ENCODE peak calls at places on chromosomes 6 and 20, in nine cellular contexts. H is thoracic aorta, W is endothelial cell of umbilical vein, C is astrocyte, G is uterus, U is IMR-90, P is heart right ventricle, Z is psoas muscle, N is upper lobe of right lung. F is an unnamed sample.

GRCh38 chr6:168407842-168408241 is 33.1 kb upstream of the SMOC2 start:
- DNase-seq in N (no peak), C (no peak), P (no peak), H (no peak), G (no peak), W (no peak), U (no peak), Z (no peak), F (no peak)

GRCh38 chr6:506508-506907 is 115.0 kb downstream of the IRF4 start:
- DNase-seq in U (no peak), G (no peak), Z (no peak), H (no peak), C (no peak), P (no peak), W (no peak), N (no peak), F (no peak)

GRCh38 chr20:49285233-49285668 is 7.4 kb upstream of the ZNFX1 start:
- DNase-seq in G (no peak), N (no peak), C (no peak), U (no peak), Z (no peak), H (no peak), P (no peak), W (no peak), F (no peak)

GRCh38 chr20:53355790-53356189 is 237.8 kb downstream of the ZNF217 start:
- DNase-seq in Z (no peak), W (no peak), H (no peak), P (no peak), N (no peak), U (no peak), C (no peak), G (no peak), F (no peak)

GRCh38 chr20:63114006-63114692 is 101.8 kb downstream of the YTHDF1 start:
- DNase-seq in N (no peak), U (no peak), Z (peak; percentile 23), C (no peak), H (no peak), W (no peak), G (no peak), P (no peak), F (no peak)

GRCh38 chr20:14142171-14142570 is 146.9 kb downstream of the MACROD2 start:
- DNase-seq in U (peak; percentile 19), C (peak; percentile 26), G (no peak), P (peak; percentile 18), N (no peak), H (no peak), W (peak; percentile 1), Z (no peak), F (peak; percentile 56)

GRCh38 chr6:46715106-46715505 is 20.1 kb downstream of the PLA2G7 start:
- DNase-seq in W (no peak), N (no peak), Z (no peak), C (peak; percentile 10), P (no peak), G (no peak), U (no peak), H (no peak), F (no peak)

GRCh38 chr20:25491446-25492038 is 84.1 kb downstream of the GINS1 start:
- DNase-seq in P (no peak), H (no peak), G (no peak), C (no peak), Z (no peak), N (no peak), U (no peak), W (no peak), F (peak; percentile 55)

GRCh38 chr20:54524849-54525248 is 49.5 kb downstream of the DOK5 start:
- DNase-seq in G (no peak), H (no peak), P (peak; percentile 54), Z (peak; percentile 62), W (no peak), U (no peak), C (no peak), N (no peak), F (no peak)

GRCh38 chr6:121382467-121383121 is 48.3 kb upstream of the TBC1D32 start:
- DNase-seq in G (no peak), U (no peak), Z (no peak), W (no peak), P (no peak), H (no peak), C (no peak), N (no peak), F (no peak)

GRCh38 chr20:51586005-51586440 is 43.5 kb upstream of the NFATC2 start:
- DNase-seq in W (no peak), U (peak; percentile 83), P (no peak), Z (no peak), H (no peak), C (peak; percentile 91), G (no peak), N (no peak), F (no peak)

GRCh38 chr20:18202966-18203365 is 65.3 kb downstream of the KAT14 start:
- DNase-seq in G (no peak), C (no peak), Z (no peak), P (no peak), W (no peak), N (no peak), U (no peak), H (no peak), F (no peak)

GRCh38 chr6:52937908-52938307 is 28.4 kb upstream of the GSTA3 start:
- DNase-seq in Z (no peak), H (no peak), N (no peak), P (no peak), U (no peak), C (peak; percentile 16), W (no peak), G (no peak), F (no peak)

GRCh38 chr6:110055387-110055735 is 77.2 kb downstream of the GPR6 start:
- DNase-seq in W (no peak), H (no peak), C (no peak), N (no peak), U (no peak), P (no peak), Z (no peak), G (no peak), F (no peak)

GRCh38 chr6:92446052-92446451 is 973.3 kb downstream of the EPHA7 start:
- DNase-seq in C (no peak), U (no peak), P (no peak), G (no peak), H (no peak), W (no peak), Z (no peak), N (no peak), F (no peak)

GRCh38 chr20:47360207-47360488 is 3.6 kb upstream of the ZMYND8 start:
- DNase-seq in H (peak; percentile 40), G (no peak), U (peak; percentile 64), Z (no peak), N (no peak), C (no peak), P (peak; percentile 29), W (no peak), F (no peak)

GRCh38 chr6:85464260-85464644 is 14.4 kb downstream of the NT5E start:
- DNase-seq in G (peak; percentile 36), Z (no peak), H (peak; percentile 25), U (peak; percentile 98), W (peak; percentile 98), N (no peak), P (no peak), C (peak; percentile 99), F (no peak)

GRCh38 chr20:53581444-53582311 is 12.0 kb downstream of the ZNF217 start:
- DNase-seq in W (no peak), G (no peak), Z (no peak), N (peak; percentile 63), C (no peak), U (no peak), P (no peak), H (no peak), F (no peak)

GRCh38 chr6:1870902-1871301 is 261.2 kb downstream of the FOXC1 start:
- DNase-seq in P (no peak), Z (no peak), N (no peak), C (no peak), U (no peak), G (no peak), H (no peak), W (no peak), F (no peak)

GRCh38 chr20:63068711-63069367 is 62.1 kb upstream of the BHLHE23 start:
- DNase-seq in P (no peak), Z (peak; percentile 34), H (no peak), U (no peak), C (no peak), G (no peak), W (no peak), N (peak; percentile 45), F (no peak)

GRCh38 chr6:163536770-163537169 is 122.3 kb downstream of the QKI start:
- DNase-seq in W (peak; percentile 42), P (no peak), Z (no peak), N (no peak), U (peak; percentile 54), G (no peak), H (no peak), C (peak; percentile 41), F (no peak)

GRCh38 chr20:21397341-21398108 is at the start of gene NKX2-4:
- DNase-seq in P (no peak), G (no peak), C (no peak), N (no peak), H (no peak), W (no peak), U (no peak), Z (no peak), F (no peak)

DNA sequence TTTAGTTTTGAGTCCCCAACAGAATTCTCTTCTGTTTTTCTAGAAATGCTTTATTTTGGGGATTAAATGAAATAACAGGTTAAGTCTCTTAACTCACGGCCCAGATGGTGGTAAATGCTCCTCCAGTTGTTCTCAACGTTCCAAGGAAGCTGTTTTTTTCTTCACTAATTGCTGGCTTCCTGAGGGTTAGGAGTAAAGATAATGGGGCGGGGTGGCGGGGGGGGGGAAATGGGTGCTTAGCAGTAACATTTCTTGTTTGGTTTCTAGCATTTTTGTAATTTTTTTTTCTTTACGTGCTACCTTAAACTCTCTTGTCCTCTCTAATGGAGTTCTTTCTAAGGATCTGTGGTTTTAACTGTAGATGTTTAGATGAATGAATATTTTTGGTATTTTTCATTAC is 2.2 kb downstream of the SRSF3 start:
- DNase-seq in C (no peak), W (no peak), G (no peak), H (no peak), Z (no peak), P (no peak), N (no peak), U (no peak), F (no peak)
- H3K4me1 ChIP-seq in C (peaks cover 41% of the 10 kb centered on the region), W (peaks cover 33% of the 10 kb centered on the region), G (peaks cover 3% of the 10 kb centered on the region), H (peaks cover 41% of the 10 kb centered on the region), Z (peaks cover 51% of the 10 kb centered on the region), P (peaks cover 49% of the 10 kb centered on the region), N (peaks cover 44% of the 10 kb centered on the region), U (peaks cover 9% of the 10 kb centered on the region), F (peaks cover 39% of the 10 kb centered on the region)

GRCh38 chr6:30211306-30211705 is 1.9 kb downstream of the TRIM26 start:
- DNase-seq in G (no peak), Z (no peak), N (no peak), H (no peak), C (no peak), W (no peak), U (no peak), P (no peak), F (no peak)
- H3K4me3 ChIP-seq in G (no peak overlapping the region), Z (peak overlapping the region; percentile 74), N (peak overlapping the region; percentile 91), H (peak overlapping the region; percentile 77), C (no peak overlapping the region), W (no peak overlapping the region), U (no peak overlapping the region), P (no peak overlapping the region), F (no peak overlapping the region)

GRCh38 chr6:40185486-40185885 is 251.2 kb upstream of the MOCS1 start:
- DNase-seq in P (no peak), C (no peak), G (no peak), Z (no peak), N (no peak), H (no peak), W (no peak), U (no peak), F (no peak)
- H3K9me3 ChIP-seq in P (peaks cover 19% of the 10 kb centered on the region), C (peaks cover 8% of the 10 kb centered on the region), G (no peaks in the 10 kb centered on the region), Z (no peaks in the 10 kb centered on the region), N (peaks cover 5% of the 10 kb centered on the region), H (peaks cover 7% of the 10 kb centered on the region), W (peaks cover 9% of the 10 kb centered on the region), U (peaks cover 6% of the 10 kb centered on the region), F (no peaks in the 10 kb centered on the region)

GRCh38 chr6:37049990-37050853 is 44.8 kb downstream of the FGD2 start:
- DNase-seq in H (no peak), G (no peak), C (no peak), P (peak; percentile 71), W (no peak), N (peak; percentile 89), Z (peak; percentile 78), U (no peak), F (no peak)
- H3K4me1 ChIP-seq in H (no peaks in the 10 kb centered on the region), G (no peaks in the 10 kb centered on the region), C (peaks cover 14% of the 10 kb centered on the region), P (peaks cover 19% of the 10 kb centered on the region), W (no peaks in the 10 kb centered on the region), N (peaks cover 33% of the 10 kb centered on the region), Z (peaks cover 11% of the 10 kb centered on the region), U (peaks cover 6% of the 10 kb centered on the region), F (peaks cover 29% of the 10 kb centered on the region)

F was measured in pancreas.